ENCODE peak calls at places on chromosomes 12 and 14, in six cellular contexts. M is transverse colon, C is heart left ventricle, R is Peyer's patch, W is colonic mucosa, J is iPS DF 6.9. G is an unnamed sample.

GRCh38 chr14:87233266-87233665 is 759.7 kb downstream of the GALC start:
- DNase-seq in M (no peak), C (no peak), R (no peak), W (no peak), J (no peak), G (no peak)

GRCh38 chr12:6276936-6277615 is 33.4 kb upstream of the PLEKHG6 start:
- DNase-seq in M (peak; percentile 43), C (no peak), R (peak; percentile 51), W (peak; percentile 60), J (no peak), G (no peak)

GRCh38 chr12:111975161-111975931 is 37.6 kb downstream of the TMEM116 start:
- DNase-seq in M (no peak), C (no peak), R (no peak), W (no peak), J (no peak), G (no peak)

GRCh38 chr12:3263939-3264699 is 186.9 kb downstream of the TSPAN9 start:
- DNase-seq in M (no peak), C (peak; percentile 67), R (no peak), W (no peak), J (no peak), G (no peak)

GRCh38 chr12:12611512-12612306 is at the start of gene CREBL2:
- DNase-seq in M (peak; percentile 93), C (peak; percentile 97), R (peak; percentile 95), W (peak; percentile 94), J (peak; percentile 77), G (peak; percentile 80)

GRCh38 chr14:45698462-45699134 is 445.6 kb upstream of the MIS18BP1 start:
- DNase-seq in M (peak; percentile 21), C (no peak), R (no peak), W (peak; percentile 53), J (no peak), G (no peak)

GRCh38 chr14:88323086-88323519 is at the start of gene KCNK10:
- DNase-seq in M (no peak), C (no peak), R (no peak), W (no peak), J (no peak), G (no peak)

GRCh38 chr14:90483551-90483950 is 86.7 kb downstream of the CALM1 start:
- DNase-seq in M (peak; percentile 49), C (no peak), R (peak; percentile 59), W (peak; percentile 46), J (no peak), G (no peak)

GRCh38 chr14:72563676-72564075 is 330.2 kb downstream of the DPF3 start:
- DNase-seq in M (no peak), C (no peak), R (no peak), W (no peak), J (no peak), G (no peak)

GRCh38 chr14:63664143-63664460 is 22.4 kb upstream of the WDR89 start:
- DNase-seq in M (no peak), C (no peak), R (no peak), W (no peak), J (no peak), G (no peak)

GRCh38 chr14:20614038-20614840 is 23.1 kb upstream of the RNASE12 start:
- DNase-seq in M (no peak), C (no peak), R (no peak), W (peak; percentile 39), J (no peak), G (no peak)

GRCh38 chr14:77301103-77301502 is 19.6 kb downstream of the POMT2 start:
- DNase-seq in M (peak; percentile 83), C (peak; percentile 78), R (peak; percentile 89), W (peak; percentile 85), J (peak; percentile 82), G (peak; percentile 83)

GRCh38 chr14:50040401-50040775 is 76.0 kb downstream of the VCPKMT start:
- DNase-seq in M (peak; percentile 57), C (no peak), R (peak; percentile 79), W (no peak), J (no peak), G (no peak)

DNA sequence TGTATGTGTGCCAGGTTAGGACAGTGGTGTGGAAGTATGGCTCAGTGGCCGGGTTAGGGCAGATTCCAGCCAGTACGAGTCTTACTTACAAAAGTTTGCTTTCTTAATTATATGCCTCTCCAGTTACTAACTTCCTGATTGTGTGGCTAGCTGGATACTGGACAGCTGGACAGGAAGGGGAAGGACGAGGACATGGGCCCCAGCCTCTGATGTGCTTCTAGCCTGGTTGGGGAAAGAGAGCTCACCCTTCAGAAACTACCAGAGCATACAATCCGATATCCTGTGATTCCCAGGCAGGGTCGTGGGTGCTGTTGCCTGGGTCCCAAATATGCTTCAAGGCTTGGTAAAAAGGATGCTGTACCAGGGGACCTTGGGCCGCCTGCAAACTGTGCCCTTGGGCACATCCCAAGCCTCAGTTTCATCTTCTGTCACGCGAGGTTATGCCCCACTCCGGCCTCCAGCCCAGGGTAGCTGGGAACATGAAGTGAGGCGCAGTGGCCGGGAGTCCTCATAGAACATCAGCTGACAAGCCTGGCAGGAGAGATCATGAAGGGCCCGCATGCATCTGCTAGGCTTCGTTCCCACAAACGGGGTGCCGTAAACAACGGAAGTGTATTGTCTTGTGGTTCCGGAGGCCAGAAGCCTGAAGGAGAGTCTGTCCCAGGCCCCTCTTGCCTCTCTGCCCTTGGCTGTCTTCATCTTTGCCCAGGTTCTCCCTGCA is 23.2 kb upstream of the RIN3 start:
- DNase-seq in M (no peak), C (no peak), R (no peak), W (peak; percentile 10), J (no peak), G (no peak)
- H3K27ac ChIP-seq in M (peak overlapping the region; percentile 46), C (no peak overlapping the region), R (no peak overlapping the region), W (no peak overlapping the region), J (no peak overlapping the region), G (no peak overlapping the region)

DNA sequence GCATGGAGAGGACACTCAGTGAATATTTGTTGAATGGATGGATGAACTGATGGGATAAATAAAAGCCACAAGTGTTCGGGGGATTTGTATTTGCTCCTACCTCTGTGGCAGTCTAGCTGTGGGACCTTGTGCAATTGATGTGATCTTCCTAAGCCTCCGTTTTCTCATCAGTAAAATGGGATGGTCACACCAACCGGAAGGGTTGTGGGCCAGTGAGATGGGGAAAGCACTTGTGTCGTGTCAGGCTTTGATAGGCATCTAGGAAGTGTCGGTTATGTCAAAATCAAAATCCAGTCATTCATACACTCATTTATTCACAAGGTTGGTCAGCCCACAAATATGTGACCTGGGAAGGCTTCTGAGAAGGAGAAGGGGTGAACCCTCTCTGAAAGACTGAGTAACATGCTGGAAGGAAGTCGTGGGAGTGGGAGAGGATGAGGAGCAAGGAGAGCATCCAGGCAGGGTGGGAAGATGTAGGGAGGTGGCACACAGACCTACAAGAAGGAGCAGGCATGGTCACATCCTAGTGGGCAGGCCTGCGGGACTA is 7.8 kb upstream of the SERPINA9 start:
- DNase-seq in M (no peak), C (no peak), R (no peak), W (no peak), J (no peak), G (no peak)
- H3K27ac ChIP-seq in M (no peak overlapping the region), C (no peak overlapping the region), R (no peak overlapping the region), W (no peak overlapping the region), J (no peak overlapping the region), G (no peak overlapping the region)

DNA sequence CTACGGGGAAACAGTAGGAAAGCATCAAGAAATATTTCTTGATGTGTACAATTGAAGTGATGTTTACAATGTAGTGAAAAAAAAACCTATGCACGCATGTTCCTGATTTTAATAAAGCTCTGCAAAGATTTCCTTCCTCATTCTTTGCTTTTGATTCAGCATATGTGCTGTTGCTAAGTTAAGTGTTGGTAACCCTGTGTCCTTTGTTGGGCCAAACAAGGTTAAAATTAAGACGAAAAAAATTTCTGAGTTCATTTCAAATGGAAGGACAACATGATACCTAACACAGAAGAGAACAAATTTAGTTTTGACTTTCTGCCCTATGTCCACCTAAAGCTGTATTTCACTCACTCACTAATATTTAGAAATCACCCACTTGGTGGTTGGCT is 62.8 kb downstream of the PPP2R5C start:
- DNase-seq in M (no peak), C (no peak), R (no peak), W (no peak), J (no peak), G (no peak)
- H3K27ac ChIP-seq in M (peak overlapping the region; percentile 89), C (peak overlapping the region; percentile 67), R (peak overlapping the region; percentile 92), W (peak overlapping the region; percentile 71), J (no peak overlapping the region), G (no peak overlapping the region)

GRCh38 chr12:110137786-110138185 is 13.6 kb downstream of the IFT81 start:
- DNase-seq in M (no peak), C (no peak), R (no peak), W (no peak), J (no peak), G (no peak)
- H3K27ac ChIP-seq in M (no peak overlapping the region), C (no peak overlapping the region), R (no peak overlapping the region), W (no peak overlapping the region), J (no peak overlapping the region), G (no peak overlapping the region)

GRCh38 chr14:102026934-102027333 is 59.9 kb downstream of the HSP90AA1 start:
- DNase-seq in M (no peak), C (no peak), R (no peak), W (no peak), J (no peak), G (no peak)
- H3K27ac ChIP-seq in M (no peak overlapping the region), C (no peak overlapping the region), R (no peak overlapping the region), W (no peak overlapping the region), J (no peak overlapping the region), G (no peak overlapping the region)